ENCODE peak calls at places on chromosome 2, in seven cellular contexts. P is H1, S is trophoblast cell, D is neuronal stem cell, Z is mesenchymal stem cell, O is mesendoderm, B is H9. M is an unnamed sample.

GRCh38 chr2:43225093-43225787 is 1.2 kb downstream of the ZFP36L2 start:
- DNase-seq in P (no peak), S (no peak), D (peak), Z (peak), O (peak), B (peak), M (peak)

GRCh38 chr2:189633392-189633811 is 27.9 kb upstream of the ASNSD1 start:
- DNase-seq in P (no peak), S (no peak), D (no peak), Z (peak), O (peak), B (no peak), M (no peak)

GRCh38 chr2:20544093-20544747 is 97.3 kb downstream of the RHOB start:
- DNase-seq in P (no peak), S (no peak), D (no peak), Z (no peak), O (no peak), B (no peak), M (no peak)

GRCh38 chr2:67572721-67573485 is 175.8 kb downstream of the ETAA1 start:
- DNase-seq in P (no peak), S (no peak), D (no peak), Z (no peak), O (no peak), B (no peak), M (peak)

GRCh38 chr2:23454501-23455120 is 69.6 kb downstream of the KLHL29 start:
- DNase-seq in P (no peak), S (no peak), D (no peak), Z (no peak), O (no peak), B (no peak), M (no peak)

GRCh38 chr2:207133862-207134519 is 31.8 kb downstream of the KLF7 start:
- DNase-seq in P (no peak), S (no peak), D (no peak), Z (peak), O (peak), B (no peak), M (peak)

GRCh38 chr2:55923091-55923977 is at the start of gene EFEMP1:
- DNase-seq in P (peak), S (peak), D (peak), Z (peak), O (peak), B (peak), M (peak)

GRCh38 chr2:199509401-199509800 is 51.7 kb upstream of the SATB2 start:
- DNase-seq in P (no peak), S (no peak), D (no peak), Z (no peak), O (no peak), B (no peak), M (no peak)

GRCh38 chr2:201242562-201243277 is 17.6 kb upstream of the CASP8 start:
- DNase-seq in P (no peak), S (no peak), D (no peak), Z (no peak), O (no peak), B (no peak), M (no peak)

GRCh38 chr2:165069131-165069530 is 113.8 kb upstream of the SLC38A11 start:
- DNase-seq in P (no peak), S (no peak), D (no peak), Z (peak), O (no peak), B (no peak), M (peak)

GRCh38 chr2:23784971-23785370 is 142.0 kb downstream of the ATAD2B start:
- DNase-seq in P (no peak), S (no peak), D (no peak), Z (no peak), O (no peak), B (no peak), M (no peak)

GRCh38 chr2:144548532-144549191 is 28.7 kb upstream of the ZEB2 start:
- DNase-seq in P (no peak), S (no peak), D (no peak), Z (no peak), O (no peak), B (no peak), M (no peak)

GRCh38 chr2:23661276-23662050 is 265.5 kb downstream of the ATAD2B start:
- DNase-seq in P (no peak), S (no peak), D (no peak), Z (no peak), O (no peak), B (no peak), M (no peak)

GRCh38 chr2:128833628-128834027 is 515.0 kb upstream of the HS6ST1 start:
- DNase-seq in P (no peak), S (no peak), D (no peak), Z (no peak), O (no peak), B (no peak), M (no peak)

GRCh38 chr2:227890495-227891079 is 19.2 kb downstream of the DAW1 start:
- DNase-seq in P (no peak), S (no peak), D (peak), Z (peak), O (peak), B (no peak), M (peak)

GRCh38 chr2:238878051-238878735 is 30.3 kb downstream of the TWIST2 start:
- DNase-seq in P (no peak), S (no peak), D (no peak), Z (no peak), O (no peak), B (no peak), M (no peak)

GRCh38 chr2:54502731-54503130 is 46.6 kb downstream of the SPTBN1 start:
- DNase-seq in P (no peak), S (no peak), D (no peak), Z (no peak), O (no peak), B (no peak), M (no peak)

GRCh38 chr2:23375448-23375847 is 9.5 kb upstream of the KLHL29 start:
- DNase-seq in P (no peak), S (peak), D (no peak), Z (no peak), O (peak), B (no peak), M (peak)

GRCh38 chr2:237178396-237178795 is 92.7 kb downstream of the COPS8 start:
- DNase-seq in P (no peak), S (no peak), D (no peak), Z (peak), O (no peak), B (no peak), M (peak)

GRCh38 chr2:112634153-112634873 is 11.4 kb upstream of the SLC20A1 start:
- DNase-seq in P (no peak), S (peak), D (no peak), Z (no peak), O (no peak), B (no peak), M (no peak)

GRCh38 chr2:146927080-146927714 is 917.6 kb upstream of the ACVR2A start:
- DNase-seq in P (peak), S (peak), D (peak), Z (peak), O (peak), B (peak), M (peak)

GRCh38 chr2:86029873-86030272 is 75.8 kb downstream of the POLR1A start:
- DNase-seq in P (no peak), S (no peak), D (no peak), Z (no peak), O (no peak), B (no peak), M (no peak)

GRCh38 chr2:99448556-99448955 is 41.3 kb downstream of the REV1 start:
- DNase-seq in P (no peak), S (no peak), D (no peak), Z (peak), O (no peak), B (no peak), M (peak)

GRCh38 chr2:158722266-158723105 is 72.6 kb upstream of the DAPL1 start:
- DNase-seq in P (no peak), S (no peak), D (no peak), Z (no peak), O (no peak), B (no peak), M (no peak)

GRCh38 chr2:164145093-164145987 is 409.5 kb upstream of the FIGN start:
- DNase-seq in P (no peak), S (no peak), D (no peak), Z (peak), O (no peak), B (no peak), M (peak)

GRCh38 chr2:70834881-70835280 is 735 bp downstream of the CD207 start:
- DNase-seq in P (peak), S (no peak), D (no peak), Z (no peak), O (no peak), B (no peak), M (no peak)

GRCh38 chr2:12819721-12820120 is 103.0 kb downstream of the TRIB2 start:
- DNase-seq in P (no peak), S (no peak), D (no peak), Z (peak), O (no peak), B (no peak), M (peak)

GRCh38 chr2:113791697-113792590 is 35.5 kb upstream of the SLC35F5 start:
- DNase-seq in P (no peak), S (no peak), D (no peak), Z (peak), O (no peak), B (no peak), M (peak)

GRCh38 chr2:174510583-174511189 is 23.9 kb upstream of the GPR155 start:
- DNase-seq in P (no peak), S (no peak), D (peak), Z (peak), O (peak), B (no peak), M (peak)

GRCh38 chr2:9206991-9207640 is 504 bp downstream of the ASAP2 start:
- DNase-seq in P (peak), S (no peak), D (peak), Z (peak), O (peak), B (no peak), M (no peak)

GRCh38 chr2:205868773-205869333 is 186.6 kb downstream of the NRP2 start:
- DNase-seq in P (no peak), S (no peak), D (no peak), Z (peak), O (no peak), B (no peak), M (peak)

GRCh38 chr2:236512902-236513433 is 56.7 kb upstream of the ACKR3 start:
- DNase-seq in P (peak), S (peak), D (peak), Z (peak), O (peak), B (peak), M (peak)

GRCh38 chr2:14816069-14816738 is 183.7 kb downstream of the LRATD1 start:
- DNase-seq in P (no peak), S (no peak), D (no peak), Z (no peak), O (no peak), B (no peak), M (no peak)

GRCh38 chr2:14815201-14815600 is 182.7 kb downstream of the LRATD1 start:
- DNase-seq in P (no peak), S (no peak), D (no peak), Z (no peak), O (no peak), B (no peak), M (no peak)

GRCh38 chr2:14817848-14818247 is 185.3 kb downstream of the LRATD1 start:
- DNase-seq in P (no peak), S (no peak), D (no peak), Z (no peak), O (no peak), B (no peak), M (no peak)
- H3K23ac ChIP-seq in P (no peak), S (no peak), D (no peak), Z (no peak), O (no peak), B (no peak), M (no peak)

DNA sequence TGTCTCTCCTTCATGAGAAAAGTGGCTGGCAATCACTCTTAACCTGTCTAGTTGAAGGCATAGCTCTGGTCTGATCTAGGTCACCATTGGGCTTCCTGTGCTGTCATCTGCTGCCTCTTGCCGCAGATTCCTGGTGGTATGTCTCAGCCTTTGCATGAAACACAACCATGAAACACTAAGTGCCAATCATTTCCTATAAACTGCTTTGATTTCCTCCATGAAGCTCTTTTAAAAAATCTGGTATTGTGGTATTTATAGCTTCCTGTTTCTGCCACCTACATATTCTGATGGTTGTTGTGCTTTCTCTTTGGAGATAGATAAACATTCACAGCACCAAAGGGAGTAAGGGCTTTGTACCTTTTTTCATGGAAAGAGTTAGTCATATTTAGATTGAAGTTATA is 120.0 kb upstream of the EPC2 start:
- DNase-seq in P (no peak), S (no peak), D (no peak), Z (no peak), O (no peak), B (no peak), M (no peak)
- H3K23ac ChIP-seq in P (no peak), S (no peak), D (no peak), Z (no peak), O (no peak), B (no peak), M (no peak)

GRCh38 chr2:241070811-241071676 is 31.0 kb downstream of the MTERF4 start:
- DNase-seq in P (no peak), S (no peak), D (no peak), Z (no peak), O (no peak), B (no peak), M (no peak)

GRCh38 chr2:241068942-241069810 is 32.9 kb downstream of the MTERF4 start:
- DNase-seq in P (no peak), S (no peak), D (no peak), Z (no peak), O (no peak), B (no peak), M (no peak)

GRCh38 chr2:241068136-241068941 is 33.7 kb downstream of the MTERF4 start:
- DNase-seq in P (no peak), S (no peak), D (no peak), Z (no peak), O (no peak), B (no peak), M (no peak)

GRCh38 chr2:241070361-241070760 is 31.7 kb downstream of the MTERF4 start:
- DNase-seq in P (no peak), S (no peak), D (no peak), Z (no peak), O (no peak), B (no peak), M (no peak)

DNA sequence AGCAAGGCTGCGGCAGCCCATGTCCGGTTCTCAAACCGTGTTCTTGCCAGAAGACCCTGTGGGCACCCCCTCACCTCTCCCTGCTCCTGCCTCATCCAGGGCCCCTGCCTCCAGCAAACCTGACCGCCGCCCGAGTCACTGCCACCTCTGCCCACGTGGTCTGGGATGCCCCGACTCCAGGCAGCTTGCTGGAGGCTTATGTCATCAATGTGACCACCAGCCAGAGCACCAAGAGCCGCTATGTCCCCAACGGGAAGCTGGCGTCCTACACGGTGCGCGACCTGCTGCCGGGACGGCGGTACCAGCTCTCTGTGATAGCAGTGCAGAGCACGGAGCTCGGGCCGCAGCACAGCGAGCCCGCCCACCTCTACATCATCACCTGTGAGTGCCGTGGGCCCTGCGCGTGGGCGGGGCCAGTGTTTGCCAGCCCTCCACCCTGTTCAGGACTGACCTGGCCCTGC is 32.2 kb downstream of the MTERF4 start:
- DNase-seq in P (no peak), S (no peak), D (no peak), Z (no peak), O (no peak), B (peak), M (no peak)
- H3K23ac ChIP-seq in P (no peak), S (no peak), D (no peak), Z (no peak), O (no peak), B (no peak), M (no peak)

GRCh38 chr2:142722569-142722968 is 154.9 kb upstream of the KYNU start:
- DNase-seq in P (no peak), S (no peak), D (no peak), Z (peak), O (no peak), B (no peak), M (peak)

GRCh38 chr2:142716463-142717242 is 160.8 kb upstream of the KYNU start:
- DNase-seq in P (peak), S (no peak), D (peak), Z (peak), O (peak), B (peak), M (peak)

GRCh38 chr2:142721015-142721414 is 156.4 kb upstream of the KYNU start:
- DNase-seq in P (no peak), S (no peak), D (no peak), Z (no peak), O (no peak), B (no peak), M (no peak)

GRCh38 chr2:142722086-142722485 is 155.4 kb upstream of the KYNU start:
- DNase-seq in P (no peak), S (no peak), D (no peak), Z (no peak), O (no peak), B (no peak), M (no peak)

DNA sequence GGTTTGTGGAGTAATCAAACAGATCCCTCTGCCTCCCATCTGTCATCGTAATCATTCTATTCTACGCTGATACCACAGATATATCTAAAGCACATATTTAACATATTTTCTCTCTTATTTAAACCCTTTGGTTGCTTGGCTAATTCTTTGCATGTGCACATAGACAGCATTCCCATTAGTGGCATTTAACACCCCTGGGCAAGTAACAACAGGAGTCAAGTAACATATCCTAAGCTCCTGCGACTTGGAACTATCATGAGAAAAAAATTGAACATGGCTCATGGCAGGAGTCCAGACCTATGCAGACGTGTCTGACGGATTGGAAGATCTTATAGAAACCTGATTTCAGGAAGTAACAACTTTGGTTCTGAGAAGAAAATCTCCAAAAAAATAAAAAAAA is 158.7 kb upstream of the KYNU start:
- DNase-seq in P (no peak), S (peak), D (no peak), Z (no peak), O (no peak), B (no peak), M (no peak)
- H3K23ac ChIP-seq in P (peak), S (no peak), D (no peak), Z (no peak), O (no peak), B (no peak), M (no peak)

DNA sequence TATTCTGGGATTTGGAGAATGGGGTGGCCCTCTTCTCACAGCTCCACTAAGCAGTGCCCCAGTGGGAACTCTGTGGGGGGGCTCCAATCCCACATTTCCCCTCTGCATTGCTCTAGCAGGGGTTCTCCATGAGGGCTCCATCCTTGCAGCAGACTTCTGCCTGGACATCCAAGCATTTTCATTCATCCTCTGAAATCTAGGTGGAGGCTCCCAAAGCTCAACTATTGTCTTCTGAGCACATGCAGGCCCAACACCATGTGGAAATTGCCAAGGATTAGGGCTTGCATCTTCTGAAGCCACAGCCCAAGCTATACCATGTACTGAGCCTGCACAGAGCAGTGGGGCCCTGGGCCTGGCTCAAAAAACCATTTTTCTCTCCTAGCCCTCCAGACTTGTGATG is 162.4 kb upstream of the CWC22 start:
- DNase-seq in P (no peak), S (no peak), D (no peak), Z (no peak), O (peak), B (no peak), M (no peak)
- H3K23ac ChIP-seq in P (no peak), S (no peak), D (no peak), Z (no peak), O (no peak), B (no peak), M (no peak)

GRCh38 chr2:25548587-25548986 is 124.8 kb downstream of the DTNB start:
- DNase-seq in P (no peak), S (no peak), D (no peak), Z (peak), O (no peak), B (no peak), M (no peak)
- H3K23ac ChIP-seq in P (no peak), S (no peak), D (no peak), Z (no peak), O (no peak), B (no peak), M (no peak)

DNA sequence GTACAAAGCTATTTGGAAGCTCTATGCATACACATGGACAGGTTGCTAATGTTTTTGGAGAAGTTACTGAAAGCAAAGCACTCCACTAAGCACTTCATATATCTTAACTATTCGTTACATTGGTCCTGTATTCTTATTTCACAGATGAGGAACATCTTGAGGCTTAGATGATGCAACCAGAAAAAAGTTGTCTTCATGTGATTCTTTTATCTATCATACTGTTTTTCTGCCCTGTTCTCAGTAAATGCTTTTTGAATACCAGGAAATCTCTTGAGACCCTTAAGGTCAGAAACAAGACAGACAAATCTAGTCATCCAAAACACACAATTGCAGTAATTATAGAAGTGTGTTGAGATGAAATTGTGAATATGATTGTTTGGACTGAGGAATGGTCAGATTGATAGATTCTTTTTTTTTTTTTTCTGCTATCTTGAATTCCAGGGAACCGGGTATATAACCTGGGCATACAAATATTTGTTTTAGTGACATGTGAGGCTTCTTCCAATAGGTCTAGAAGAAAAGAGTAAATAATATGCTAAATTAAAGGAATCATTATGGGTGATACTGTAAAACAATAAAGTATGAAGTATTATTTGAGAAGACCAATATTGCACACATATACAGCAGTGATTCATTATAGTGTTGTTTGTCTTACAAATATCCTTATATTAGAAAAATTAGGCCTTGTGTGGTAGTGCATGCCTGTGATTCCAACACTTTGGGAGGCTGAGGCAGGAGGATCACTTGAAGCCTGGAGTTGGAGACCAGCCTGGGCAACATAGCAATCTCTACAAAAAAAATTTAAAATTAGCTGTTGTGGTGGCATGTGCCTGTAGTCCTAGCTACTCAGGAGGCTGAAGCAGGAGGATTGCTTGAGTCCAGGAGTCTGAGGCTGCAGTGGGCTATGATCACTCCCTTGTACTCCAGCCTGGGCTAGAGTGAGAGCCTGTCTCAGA is 33.7 kb downstream of the EHBP1 start:
- DNase-seq in P (no peak), S (no peak), D (no peak), Z (no peak), O (no peak), B (no peak), M (no peak)
- H3K23ac ChIP-seq in P (no peak), S (no peak), D (no peak), Z (no peak), O (no peak), B (no peak), M (peak)